ENCODE peak calls at places on chromosome 4, in four cellular contexts. K, G, F and R are unnamed samples.

GRCh38 chr4:151998723-151999122 is 237.9 kb upstream of the GATB start:
- ATAC-seq in F (no peak), G (no peak), K (no peak), R (no peak)

GRCh38 chr4:88041626-88042025 is 34.2 kb downstream of the PKD2 start:
- ATAC-seq in G (peak; percentile 65), K (no peak), F (no peak), R (no peak)

GRCh38 chr4:24024597-24024996 is 134.8 kb upstream of the PPARGC1A start:
- ATAC-seq in F (no peak), K (no peak), G (no peak), R (no peak)

GRCh38 chr4:73817341-73817740 is 19.1 kb upstream of the CXCL6 start:
- ATAC-seq in F (no peak), G (no peak), K (no peak), R (no peak)

GRCh38 chr4:10182446-10183424 is 66.1 kb upstream of the WDR1 start:
- ATAC-seq in F (no peak), G (no peak), K (no peak), R (no peak)

GRCh38 chr4:110183058-110183457 is 15.4 kb downstream of the ELOVL6 start:
- ATAC-seq in G (no peak), F (no peak), K (no peak), R (no peak)

GRCh38 chr4:173990879-173991231 is 292.6 kb downstream of the FBXO8 start:
- ATAC-seq in G (no peak), K (no peak), F (no peak), R (peak; percentile 55)

GRCh38 chr4:6042293-6043063 is 24.2 kb upstream of the C4orf50 start:
- ATAC-seq in K (no peak), F (no peak), G (no peak), R (no peak)

GRCh38 chr4:108006361-108006760 is 16.7 kb downstream of the HADH start:
- ATAC-seq in G (no peak), F (no peak), K (no peak), R (no peak)

GRCh38 chr4:139300431-139301142 is 718 bp upstream of the NAA15 start:
- ATAC-seq in G (peak; percentile 65), K (peak; percentile 51), F (peak; percentile 20), R (peak; percentile 35)

GRCh38 chr4:48021086-48021485 is 4.5 kb downstream of the NIPAL1 start:
- ATAC-seq in K (no peak), F (no peak), G (no peak), R (no peak)

GRCh38 chr4:101086801-101087586 is 260.3 kb downstream of the PPP3CA start:
- ATAC-seq in G (no peak), F (no peak), K (no peak), R (no peak)

GRCh38 chr4:2792711-2793577 is at the start of gene SH3BP2:
- ATAC-seq in F (peak; percentile 50), K (peak; percentile 83), G (peak; percentile 67), R (peak; percentile 83)

GRCh38 chr4:146522862-146523205 is 1.1 kb upstream of the SLC10A7 start:
- ATAC-seq in G (peak; percentile 11), K (no peak), F (no peak), R (no peak)

DNA sequence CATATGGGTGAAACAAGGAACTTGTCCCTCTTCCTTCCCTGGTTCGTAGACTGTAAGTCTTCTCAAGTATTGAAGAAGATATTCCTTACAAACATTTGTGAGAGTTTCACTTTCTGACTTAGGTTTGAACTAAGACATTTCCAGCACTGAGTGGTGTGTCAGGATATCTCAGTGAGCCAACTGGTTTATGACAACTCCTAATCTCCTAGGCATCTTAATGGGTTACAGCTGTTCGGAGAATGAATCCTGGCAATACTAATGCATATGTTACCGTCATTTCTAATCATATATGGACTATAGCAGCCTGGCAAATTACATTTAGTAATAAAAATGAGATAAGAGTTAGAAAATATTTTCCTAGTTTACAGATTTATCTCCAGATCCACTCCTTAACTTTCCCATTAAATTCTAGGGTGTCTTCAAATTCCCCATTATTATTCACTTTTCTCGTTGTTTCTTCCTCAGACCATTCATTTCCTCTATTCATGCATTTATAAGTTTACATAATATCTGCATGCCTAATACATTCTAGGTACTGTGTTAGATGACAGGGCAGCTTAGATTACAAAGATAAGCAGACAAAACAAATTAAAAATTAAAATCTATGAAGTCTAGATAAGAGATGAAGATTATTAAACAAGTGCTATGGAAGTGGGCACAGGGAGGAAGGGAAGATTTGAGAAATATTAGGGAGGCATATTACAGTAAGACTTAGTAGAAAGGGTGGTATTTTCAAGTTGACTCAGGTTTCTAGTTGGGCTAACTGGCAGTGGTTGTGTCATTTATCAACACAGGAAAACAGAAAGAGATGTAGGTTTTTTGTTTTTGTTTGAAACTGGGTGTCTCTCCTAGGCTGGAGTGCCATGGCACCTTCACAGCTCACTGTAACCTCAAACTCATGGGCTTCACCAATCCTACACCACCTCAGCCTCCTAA is 173.9 kb downstream of the WDFY3 start:
- ATAC-seq in F (no peak), K (no peak), G (no peak), R (no peak)
- H3K4me1 ChIP-seq in F (no peaks in the 10 kb centered on the region), K (no peaks in the 10 kb centered on the region), G (no peaks in the 10 kb centered on the region), R (no peaks in the 10 kb centered on the region)

GRCh38 chr4:1472148-1472797 is 66.0 kb upstream of the NKX1-1 start:
- ATAC-seq in F (no peak), G (no peak), K (no peak), R (no peak)
- H3K4me1 ChIP-seq in F (no peaks in the 10 kb centered on the region), G (no peaks in the 10 kb centered on the region), K (no peaks in the 10 kb centered on the region), R (peaks cover 14% of the 10 kb centered on the region)

GRCh38 chr4:128832253-128832641 is 22.7 kb downstream of the JADE1 start:
- ATAC-seq in K (no peak), F (no peak), G (no peak), R (no peak)

GRCh38 chr4:128830906-128831525 is 21.5 kb downstream of the JADE1 start:
- ATAC-seq in G (peak; percentile 57), F (no peak), K (no peak), R (no peak)

GRCh38 chr4:128835498-128836222 is 26.2 kb downstream of the JADE1 start:
- ATAC-seq in G (no peak), F (no peak), K (peak; percentile 89), R (peak; percentile 86)

GRCh38 chr4:128827280-128827679 is 17.8 kb downstream of the JADE1 start:
- ATAC-seq in G (no peak), F (no peak), K (no peak), R (no peak)

GRCh38 chr4:128831526-128832252 is 22.2 kb downstream of the JADE1 start:
- ATAC-seq in F (no peak), K (no peak), G (peak; percentile 35), R (no peak)
- H3K4me1 ChIP-seq in F (peaks cover 10% of the 10 kb centered on the region), K (peaks cover 15% of the 10 kb centered on the region), G (peaks cover 18% of the 10 kb centered on the region), R (peaks cover 14% of the 10 kb centered on the region)

DNA sequence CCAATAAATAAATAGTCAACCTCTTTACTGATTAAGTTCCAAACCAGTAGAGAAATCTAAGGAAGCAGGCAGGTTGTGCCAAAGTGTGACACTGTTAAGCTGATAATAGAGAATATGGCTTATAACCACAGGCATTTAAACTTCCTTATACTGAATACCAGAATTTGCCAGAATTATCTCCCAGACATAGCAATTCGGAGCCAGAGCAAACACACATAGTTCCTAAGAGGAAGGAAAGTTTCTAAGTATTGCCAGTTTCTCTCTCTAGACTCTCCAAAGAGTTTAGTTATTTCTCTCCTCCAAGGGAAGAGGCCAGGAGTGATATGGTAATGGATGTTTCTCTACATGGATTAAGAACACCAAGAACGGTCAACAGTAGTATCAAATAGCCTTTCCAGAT is 191.7 kb upstream of the CPEB2 start:
- ATAC-seq in K (no peak), G (no peak), F (no peak), R (no peak)
- H3K4me1 ChIP-seq in K (peaks cover 13% of the 10 kb centered on the region), G (no peaks in the 10 kb centered on the region), F (no peaks in the 10 kb centered on the region), R (no peaks in the 10 kb centered on the region)

GRCh38 chr4:1749370-1749769 is 28.0 kb downstream of the TACC3 start:
- ATAC-seq in F (no peak), K (no peak), G (no peak), R (no peak)

GRCh38 chr4:1751155-1751918 is 30.0 kb downstream of the TACC3 start:
- ATAC-seq in F (no peak), K (no peak), G (no peak), R (no peak)

GRCh38 chr4:1751919-1752283 is 30.6 kb downstream of the TACC3 start:
- ATAC-seq in K (no peak), F (no peak), G (peak; percentile 23), R (no peak)

GRCh38 chr4:1749826-1750225 is 28.5 kb downstream of the TACC3 start:
- ATAC-seq in K (no peak), G (no peak), F (no peak), R (no peak)

GRCh38 chr4:1750381-1751154 is 29.2 kb downstream of the TACC3 start:
- ATAC-seq in K (no peak), G (no peak), F (no peak), R (no peak)
- H3K4me1 ChIP-seq in K (no peaks in the 10 kb centered on the region), G (peaks cover 8% of the 10 kb centered on the region), F (peaks cover 3% of the 10 kb centered on the region), R (peaks cover 4% of the 10 kb centered on the region)

GRCh38 chr4:38675167-38676121 is 11.4 kb downstream of the KLF3 start:
- ATAC-seq in G (peak; percentile 23), F (peak; percentile 68), K (peak; percentile 71), R (peak; percentile 21)
- H3K4me1 ChIP-seq in G (peaks cover 78% of the 10 kb centered on the region), F (peaks cover 45% of the 10 kb centered on the region), K (peaks cover 5% of the 10 kb centered on the region), R (peaks cover 68% of the 10 kb centered on the region)

GRCh38 chr4:8272472-8273428 is 3.2 kb downstream of the HTRA3 start:
- ATAC-seq in G (no peak), K (no peak), F (no peak), R (no peak)
- H3K4me1 ChIP-seq in G (no peaks in the 10 kb centered on the region), K (no peaks in the 10 kb centered on the region), F (no peaks in the 10 kb centered on the region), R (peaks cover 62% of the 10 kb centered on the region)